ENCODE peak calls at places on chromosomes 13 and 19, in six cellular contexts. I is effector CD4-positive, alpha-beta T cell; H is mucosa of descending colon; B is dermis microvascular lymphatic vessel endothelial cell; C is H54; X is anterior cingulate cortex. G is an unnamed sample.

GRCh38 chr19:15245370-15246197 is 13.3 kb upstream of the EPHX3 start:
- DNase-seq in X (no peak), B (no peak), I (no peak), C (no peak), H (no peak), G (no peak)

GRCh38 chr13:23440821-23441608 is 7.5 kb upstream of the SACS start:
- DNase-seq in B (no peak), X (peak), H (no peak), I (no peak), C (peak), G (no peak)

GRCh38 chr19:46958542-46958941 is 61.1 kb upstream of the NPAS1 start:
- DNase-seq in C (no peak), B (peak), X (no peak), H (no peak), I (no peak), G (no peak)

GRCh38 chr19:53520547-53521372 is 17.2 kb upstream of the ZNF331 start:
- DNase-seq in B (peak), H (peak), C (peak), I (peak), X (peak), G (no peak)

GRCh38 chr19:2186071-2186846 is 22.5 kb downstream of the DOT1L start:
- DNase-seq in X (peak), I (no peak), H (peak), B (peak), C (no peak), G (no peak)

GRCh38 chr13:50129923-50130685 is 114.9 kb downstream of the KCNRG start:
- DNase-seq in X (no peak), I (peak), B (no peak), H (peak), C (peak), G (peak)

GRCh38 chr13:47455581-47455980 is 545.5 kb downstream of the SUCLA2 start:
- DNase-seq in B (no peak), X (no peak), H (no peak), I (no peak), C (no peak), G (no peak)

GRCh38 chr19:32453736-32454135 is 48.2 kb downstream of the DPY19L3 start:
- DNase-seq in B (peak), X (no peak), I (no peak), C (no peak), H (no peak), G (no peak)

GRCh38 chr19:51359294-51359693 is 6.9 kb downstream of the ETFB start:
- DNase-seq in B (no peak), C (no peak), X (no peak), I (no peak), H (no peak), G (no peak)

GRCh38 chr19:35268546-35269424 is at the start of gene USF2:
- DNase-seq in H (peak), I (peak), C (peak), X (peak), B (peak), G (peak)

GRCh38 chr13:83881917-83882625 is at the start of gene SLITRK1:
- DNase-seq in B (peak), I (no peak), C (peak), H (peak), X (peak), G (no peak)

GRCh38 chr13:103812966-103813365 is 746.7 kb upstream of the SLC10A2 start:
- DNase-seq in X (no peak), B (peak), H (no peak), C (no peak), I (no peak), G (no peak)

GRCh38 chr13:42930136-42930535 is 61.9 kb downstream of the EPSTI1 start:
- DNase-seq in I (no peak), B (no peak), H (no peak), C (no peak), X (no peak), G (no peak)

GRCh38 chr19:55423225-55423967 is 15.8 kb upstream of the UBE2S start:
- DNase-seq in H (no peak), X (no peak), I (no peak), B (no peak), C (no peak), G (no peak)

GRCh38 chr13:34842466-34842865 is 99.6 kb upstream of the NBEA start:
- DNase-seq in H (no peak), B (no peak), C (no peak), X (no peak), I (no peak), G (no peak)

GRCh38 chr13:39455534-39456175 is 147.3 kb downstream of the LHFPL6 start:
- DNase-seq in H (no peak), I (no peak), X (no peak), C (no peak), B (peak), G (no peak)

G was measured in LoVo.